ENCODE peak calls at places on chromosomes 5 and 9, in four cellular contexts. One of them, this sample, is unnamed.

GRCh38 chr5:7426284-7426683 is 30.3 kb downstream of the ADCY2 start:
- DNase-seq in T-helper 9 cell: no peak
- DNase-seq in activated CD8-positive, alpha-beta memory T cell treated with anti-CD3 and anti-CD28 coated beads for 4 hours: no peak
- DNase-seq in RPMI7951: no peak
- DNase-seq in this sample: no peak

GRCh38 chr5:137056676-137057075 is 442.4 kb downstream of the SPOCK1 start:
- DNase-seq in T-helper 9 cell: no peak
- DNase-seq in activated CD8-positive, alpha-beta memory T cell treated with anti-CD3 and anti-CD28 coated beads for 4 hours: no peak
- DNase-seq in RPMI7951: no peak
- DNase-seq in this sample: no peak

GRCh38 chr5:172953776-172954189 is 5.4 kb upstream of the RPL26L1 start:
- DNase-seq in T-helper 9 cell: no peak
- DNase-seq in activated CD8-positive, alpha-beta memory T cell treated with anti-CD3 and anti-CD28 coated beads for 4 hours: no peak
- DNase-seq in RPMI7951: peak; percentile 26
- DNase-seq in this sample: no peak

GRCh38 chr5:5135957-5136676 is 4.0 kb upstream of the ADAMTS16 start:
- DNase-seq in T-helper 9 cell: no peak
- DNase-seq in activated CD8-positive, alpha-beta memory T cell treated with anti-CD3 and anti-CD28 coated beads for 4 hours: no peak
- DNase-seq in RPMI7951: no peak
- DNase-seq in this sample: no peak

GRCh38 chr5:26432393-26432792 is 606.0 kb downstream of the CDH9 start:
- DNase-seq in T-helper 9 cell: no peak
- DNase-seq in activated CD8-positive, alpha-beta memory T cell treated with anti-CD3 and anti-CD28 coated beads for 4 hours: no peak
- DNase-seq in RPMI7951: no peak
- DNase-seq in this sample: no peak

GRCh38 chr9:136093995-136094881 is 851 bp downstream of the NACC2 start:
- DNase-seq in T-helper 9 cell: peak; percentile 34
- DNase-seq in activated CD8-positive, alpha-beta memory T cell treated with anti-CD3 and anti-CD28 coated beads for 4 hours: peak; percentile 34
- DNase-seq in RPMI7951: peak; percentile 35
- DNase-seq in this sample: no peak

GRCh38 chr5:149338364-149338763 is 6.9 kb upstream of the GRPEL2 start:
- DNase-seq in T-helper 9 cell: no peak
- DNase-seq in activated CD8-positive, alpha-beta memory T cell treated with anti-CD3 and anti-CD28 coated beads for 4 hours: no peak
- DNase-seq in RPMI7951: no peak
- DNase-seq in this sample: no peak

GRCh38 chr9:92666236-92666635 is 3.7 kb downstream of the IPPK start:
- DNase-seq in T-helper 9 cell: no peak
- DNase-seq in activated CD8-positive, alpha-beta memory T cell treated with anti-CD3 and anti-CD28 coated beads for 4 hours: no peak
- DNase-seq in RPMI7951: no peak
- DNase-seq in this sample: no peak

GRCh38 chr9:108664309-108665255 is 191.2 kb downstream of the ACTL7B start:
- DNase-seq in T-helper 9 cell: no peak
- DNase-seq in activated CD8-positive, alpha-beta memory T cell treated with anti-CD3 and anti-CD28 coated beads for 4 hours: no peak
- DNase-seq in RPMI7951: peak; percentile 17
- DNase-seq in this sample: no peak

GRCh38 chr9:121373401-121373769 is 3.3 kb upstream of the STOM start:
- DNase-seq in T-helper 9 cell: no peak
- DNase-seq in activated CD8-positive, alpha-beta memory T cell treated with anti-CD3 and anti-CD28 coated beads for 4 hours: no peak
- DNase-seq in RPMI7951: no peak
- DNase-seq in this sample: no peak

GRCh38 chr5:172909931-172910502 is 49.2 kb upstream of the RPL26L1 start:
- DNase-seq in T-helper 9 cell: no peak
- DNase-seq in activated CD8-positive, alpha-beta memory T cell treated with anti-CD3 and anti-CD28 coated beads for 4 hours: no peak
- DNase-seq in RPMI7951: no peak
- DNase-seq in this sample: no peak

GRCh38 chr5:170681013-170681433 is 102.5 kb upstream of the GABRP start:
- DNase-seq in T-helper 9 cell: no peak
- DNase-seq in activated CD8-positive, alpha-beta memory T cell treated with anti-CD3 and anti-CD28 coated beads for 4 hours: no peak
- DNase-seq in RPMI7951: peak; percentile 28
- DNase-seq in this sample: no peak

GRCh38 chr9:128706045-128706444 is 3.7 kb downstream of the PKN3 start:
- DNase-seq in T-helper 9 cell: no peak
- DNase-seq in activated CD8-positive, alpha-beta memory T cell treated with anti-CD3 and anti-CD28 coated beads for 4 hours: no peak
- DNase-seq in RPMI7951: no peak
- DNase-seq in this sample: no peak

This sample was measured in stimulated activated CD8-positive, alpha-beta memory T cell treated with anti-CD3 and anti-CD28 coated beads, Interleukin-7, amount 100 ng/mL, for 1 hour.